ENCODE peak calls at places on chromosomes 1 and 21, in seven cellular contexts. O is astrocyte, Y is left ventricle myocardium inferior, F is dorsolateral prefrontal cortex, N is neuronal stem cell, K is ELR, W is NB4. J is an unnamed sample.

GRCh38 chr21:17270234-17270633 is 242.6 kb upstream of the CXADR start:
- DNase-seq in O (peak; percentile 47), Y (peak; percentile 20), F (no peak), N (no peak), K (peak; percentile 51), W (peak; percentile 19), J (no peak)

GRCh38 chr21:33543505-33544129 is 779 bp downstream of the SON start:
- DNase-seq in O (no peak), Y (peak; percentile 71), F (no peak), N (no peak), K (no peak), W (peak; percentile 82), J (peak; percentile 85)

GRCh38 chr1:67018574-67018973 is 35.4 kb downstream of the SLC35D1 start:
- DNase-seq in O (no peak), Y (no peak), F (no peak), N (no peak), K (no peak), W (no peak), J (no peak)

GRCh38 chr1:240092301-240093119 is 827 bp downstream of the FMN2 start:
- DNase-seq in O (peak; percentile 76), Y (no peak), F (no peak), N (peak; percentile 44), K (peak; percentile 69), W (no peak), J (no peak)

GRCh38 chr21:31456201-31456600 is 112.1 kb upstream of the TIAM1 start:
- DNase-seq in O (no peak), Y (no peak), F (no peak), N (no peak), K (no peak), W (no peak), J (no peak)

GRCh38 chr1:95384570-95384969 is 150.6 kb downstream of the RWDD3 start:
- DNase-seq in O (no peak), Y (peak; percentile 28), F (no peak), N (peak; percentile 62), K (peak; percentile 24), W (peak; percentile 51), J (no peak)

GRCh38 chr1:91884459-91885290 is 1.3 kb downstream of the TGFBR3 start:
- DNase-seq in O (no peak), Y (peak; percentile 39), F (no peak), N (peak; percentile 20), K (peak; percentile 50), W (peak; percentile 4), J (no peak)

GRCh38 chr1:168397806-168398205 is 117.1 kb downstream of the TBX19 start:
- DNase-seq in O (no peak), Y (no peak), F (no peak), N (no peak), K (no peak), W (no peak), J (no peak)

GRCh38 chr1:10623391-10624145 is 148.8 kb downstream of the PEX14 start:
- DNase-seq in O (no peak), Y (no peak), F (no peak), N (no peak), K (no peak), W (no peak), J (no peak)

GRCh38 chr1:29136463-29136915 is 12.8 kb upstream of the TMEM200B start:
- DNase-seq in O (peak; percentile 69), Y (no peak), F (no peak), N (no peak), K (no peak), W (peak; percentile 29), J (no peak)

GRCh38 chr1:111743679-111744101 is 4.5 kb upstream of the INKA2 start:
- DNase-seq in O (no peak), Y (peak; percentile 51), F (no peak), N (no peak), K (peak; percentile 73), W (no peak), J (no peak)

GRCh38 chr1:42931911-42932422 is 26.7 kb downstream of the SLC2A1 start:
- DNase-seq in O (no peak), Y (peak; percentile 59), F (no peak), N (no peak), K (no peak), W (peak; percentile 93), J (peak; percentile 80)